ENCODE peak calls at places on chromosomes 11 and 22, in seven cellular contexts. W is RWPE1; U is osteocyte; P is cardiac fibroblast; H is lower lobe of right lung; J is CD4-positive, alpha-beta T cell; S is GM13977. Q is an unnamed sample.

GRCh38 chr22:48444320-48445112 is 1383.2 kb downstream of the BRD1 start:
- DNase-seq in W (no peak), U (no peak), P (no peak), H (peak), J (no peak), S (no peak), Q (no peak)

GRCh38 chr11:92383430-92383829 is 158.8 kb downstream of the FAT3 start:
- DNase-seq in W (peak), U (no peak), P (peak), H (no peak), J (no peak), S (no peak), Q (no peak)

GRCh38 chr11:70016666-70017347 is 61.3 kb upstream of the ANO1 start:
- DNase-seq in W (peak), U (no peak), P (peak), H (no peak), J (no peak), S (no peak), Q (no peak)

GRCh38 chr11:134125507-134125906 is 56.6 kb downstream of the JAM3 start:
- DNase-seq in W (no peak), U (no peak), P (peak), H (no peak), J (no peak), S (peak), Q (no peak)

GRCh38 chr11:94574193-94574961 is 7.2 kb downstream of the PIWIL4 start:
- DNase-seq in W (no peak), U (no peak), P (peak), H (peak), J (no peak), S (no peak), Q (no peak)

GRCh38 chr11:119591836-119592310 is 137.1 kb downstream of the NECTIN1 start:
- DNase-seq in W (no peak), U (no peak), P (no peak), H (no peak), J (no peak), S (no peak), Q (no peak)

GRCh38 chr11:73729594-73730206 is 31.2 kb downstream of the RAB6A start:
- DNase-seq in W (peak), U (no peak), P (peak), H (no peak), J (no peak), S (no peak), Q (no peak)

GRCh38 chr11:128492903-128493569 is 94.3 kb downstream of the ETS1 start:
- DNase-seq in W (no peak), U (no peak), P (no peak), H (no peak), J (no peak), S (no peak), Q (no peak)

GRCh38 chr11:102452461-102453285 is at the start of gene TMEM123:
- DNase-seq in W (peak), U (peak), P (peak), H (peak), J (peak), S (peak), Q (peak)

GRCh38 chr11:3795131-3796092 is 1.9 kb downstream of the NUP98 start:
- DNase-seq in W (no peak), U (no peak), P (no peak), H (no peak), J (no peak), S (no peak), Q (no peak)

GRCh38 chr22:49721211-49721763 is 106.4 kb downstream of the BRD1 start:
- DNase-seq in W (no peak), U (peak), P (no peak), H (no peak), J (no peak), S (no peak), Q (no peak)

GRCh38 chr11:68357568-68357967 is 45.2 kb downstream of the LRP5 start:
- DNase-seq in W (no peak), U (no peak), P (no peak), H (peak), J (no peak), S (no peak), Q (no peak)

GRCh38 chr22:35838849-35839646 is 121.4 kb downstream of the APOL5 start:
- DNase-seq in W (peak), U (no peak), P (peak), H (no peak), J (no peak), S (no peak), Q (no peak)

GRCh38 chr11:126416542-126417090 is 61.1 kb downstream of the ST3GAL4 start:
- DNase-seq in W (peak), U (no peak), P (peak), H (peak), J (peak), S (peak), Q (no peak)

GRCh38 chr11:23192256-23192655 is 332.0 kb upstream of the CCDC179 start:
- DNase-seq in W (no peak), U (no peak), P (peak), H (no peak), J (no peak), S (no peak), Q (no peak)

GRCh38 chr11:67522338-67522737 is 908 bp downstream of the CABP2 start:
- DNase-seq in W (no peak), U (no peak), P (no peak), H (no peak), J (no peak), S (no peak), Q (no peak)

GRCh38 chr11:1878134-1879031 is 13.3 kb downstream of the PRR33 start:
- DNase-seq in W (no peak), U (no peak), P (no peak), H (peak), J (no peak), S (no peak), Q (peak)

GRCh38 chr11:3781423-3781822 is 15.9 kb downstream of the NUP98 start:
- DNase-seq in W (peak), U (no peak), P (peak), H (no peak), J (no peak), S (no peak), Q (no peak)

GRCh38 chr22:37686002-37686982 is at the start of gene NOL12:
- DNase-seq in W (peak), U (peak), P (peak), H (peak), J (peak), S (peak), Q (peak)

GRCh38 chr22:20750461-20751184 is 23.3 kb upstream of the SERPIND1 start:
- DNase-seq in W (peak), U (peak), P (peak), H (no peak), J (no peak), S (peak), Q (no peak)

GRCh38 chr22:36767035-36767775 is 8.7 kb downstream of the IFT27 start:
- DNase-seq in W (no peak), U (peak), P (no peak), H (no peak), J (no peak), S (no peak), Q (peak)

GRCh38 chr11:96156379-96156722 is 186.6 kb downstream of the MAML2 start:
- DNase-seq in W (no peak), U (no peak), P (no peak), H (no peak), J (no peak), S (no peak), Q (no peak)

GRCh38 chr11:118565062-118565461 is 669 bp downstream of the IFT46 start:
- DNase-seq in W (peak), U (no peak), P (peak), H (no peak), J (no peak), S (no peak), Q (no peak)

GRCh38 chr22:35705141-35705540 is 12.5 kb upstream of the APOL5 start:
- DNase-seq in W (peak), U (no peak), P (peak), H (no peak), J (no peak), S (no peak), Q (no peak)

GRCh38 chr11:13834463-13834862 is 128.1 kb upstream of the SPON1 start:
- DNase-seq in W (no peak), U (no peak), P (no peak), H (no peak), J (no peak), S (no peak), Q (no peak)

GRCh38 chr11:122598971-122599370 is 56.6 kb upstream of the UBASH3B start:
- DNase-seq in W (peak), U (no peak), P (no peak), H (no peak), J (no peak), S (no peak), Q (no peak)

GRCh38 chr22:36149464-36149863 is 11.1 kb downstream of the APOL3 start:
- DNase-seq in W (no peak), U (no peak), P (peak), H (no peak), J (no peak), S (no peak), Q (no peak)

GRCh38 chr11:125433454-125434121 is 62.5 kb downstream of the FEZ1 start:
- DNase-seq in W (no peak), U (no peak), P (peak), H (no peak), J (no peak), S (peak), Q (peak)

DNA sequence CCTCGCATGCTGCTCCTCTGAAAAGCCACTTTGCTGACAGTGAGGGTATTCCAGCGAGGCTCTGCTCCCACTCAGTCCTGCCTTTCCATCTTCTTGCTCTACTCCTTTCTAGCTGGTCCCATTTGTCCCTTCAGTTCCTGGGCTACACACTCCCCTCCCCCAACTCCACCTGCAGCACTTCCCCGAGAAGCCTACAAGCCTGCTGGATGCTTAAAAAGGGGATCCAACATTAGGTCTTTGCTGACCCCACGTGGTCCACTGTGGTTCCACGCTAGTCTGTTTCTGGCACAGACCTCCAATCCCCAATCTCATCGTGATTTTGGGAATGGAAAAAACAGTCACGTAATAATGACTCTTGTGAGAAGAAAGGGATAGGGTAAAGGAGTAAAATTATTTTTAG is 121.6 kb upstream of the SNX19 start:
- DNase-seq in W (no peak), U (no peak), P (no peak), H (no peak), J (no peak), S (no peak), Q (no peak)
- TF ChIP-seq CTCF in W (no peak), U (peak), P (no peak), H (no peak), J (no peak), S (peak), Q (no peak)

DNA sequence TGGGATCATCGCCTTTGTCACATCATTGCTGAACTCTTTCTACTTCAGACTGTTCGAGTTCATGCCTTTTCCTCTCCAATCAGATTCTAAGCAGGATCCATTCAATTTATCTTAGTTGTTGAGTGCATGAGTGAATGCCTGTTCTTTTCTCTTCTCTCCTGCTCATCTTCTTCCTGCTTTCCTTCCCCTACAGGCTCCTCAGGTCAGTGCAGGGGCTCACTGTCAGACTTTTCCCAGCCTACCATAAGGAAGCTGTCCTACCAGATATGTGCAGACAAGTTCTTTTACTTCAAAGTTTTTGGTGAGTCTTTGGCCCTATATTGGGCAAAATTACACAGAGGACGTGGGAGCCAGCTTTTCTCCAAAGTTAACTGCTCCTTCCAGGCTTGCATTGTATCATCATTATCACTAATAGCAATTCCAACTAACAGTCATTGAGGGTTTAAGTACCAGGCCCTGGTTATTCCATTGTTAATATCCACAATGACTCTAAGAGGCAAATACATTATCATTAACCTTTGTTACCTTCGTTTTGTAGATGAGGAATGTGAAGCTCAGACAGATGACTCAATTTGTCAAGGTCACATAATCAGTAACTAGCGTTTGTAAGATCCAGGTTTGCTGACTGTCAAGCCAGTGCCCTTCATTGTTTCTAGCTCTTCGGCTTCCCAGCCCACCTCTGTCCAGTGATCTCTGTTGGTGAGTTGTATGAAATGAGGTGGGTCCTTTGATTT is 30.4 kb downstream of the OR6Q1 start:
- DNase-seq in W (no peak), U (no peak), P (peak), H (no peak), J (no peak), S (no peak), Q (no peak)
- TF ChIP-seq CTCF in W (no peak), U (no peak), P (peak), H (no peak), J (no peak), S (no peak), Q (peak)

GRCh38 chr11:10514210-10514609 is 26.8 kb downstream of the RNF141 start:
- DNase-seq in W (no peak), U (no peak), P (peak), H (no peak), J (no peak), S (no peak), Q (no peak)
- TF ChIP-seq CTCF in W (peak), U (peak), P (peak), H (peak), J (no peak), S (no peak), Q (peak)

DNA sequence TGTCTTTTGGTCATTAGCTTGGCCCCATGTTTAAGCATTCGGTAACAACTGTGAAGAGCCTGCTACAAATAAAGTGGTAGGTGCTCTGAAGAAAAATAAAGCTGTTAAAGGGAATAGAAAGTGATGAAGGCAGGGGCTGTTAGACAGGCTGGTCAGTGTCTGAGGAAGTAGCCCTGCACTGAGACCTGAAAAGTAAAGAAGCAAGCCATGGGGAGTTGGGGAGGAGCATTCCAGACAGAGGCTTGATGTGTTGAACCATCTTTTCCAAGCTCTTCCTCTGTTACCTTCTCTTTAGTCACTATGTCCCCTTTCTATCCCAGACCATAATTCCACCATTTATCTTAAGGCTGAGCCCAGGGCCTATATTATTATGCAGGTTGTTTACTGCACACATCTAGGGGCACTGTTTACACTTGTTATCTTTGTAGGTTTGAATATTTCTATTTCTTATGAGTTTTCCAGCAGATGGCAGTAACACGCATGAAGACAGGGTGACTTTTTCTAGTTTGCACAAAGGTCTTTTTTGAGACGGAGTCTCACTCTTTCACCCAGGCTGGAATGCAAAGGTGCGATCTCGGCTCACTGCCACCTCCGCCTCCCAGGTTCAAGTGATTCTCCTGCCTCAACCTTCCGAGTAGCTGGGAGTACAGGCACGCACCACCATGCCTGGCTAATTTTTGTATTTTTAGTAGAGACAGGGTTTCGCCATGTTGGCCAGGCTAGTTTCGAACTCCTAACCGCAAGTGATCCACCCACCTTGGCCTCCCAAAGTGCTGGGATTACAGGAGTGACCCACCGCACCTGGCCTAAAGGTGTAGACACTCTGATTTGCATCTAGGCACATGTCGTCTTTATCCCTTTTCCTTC is 23.0 kb downstream of the ZFTA start:
- DNase-seq in W (no peak), U (no peak), P (peak), H (no peak), J (no peak), S (no peak), Q (no peak)
- TF ChIP-seq CTCF in W (no peak), U (peak), P (no peak), H (no peak), J (no peak), S (no peak), Q (no peak)